ENCODE peak calls at places on chromosomes 4 and X, in seven cellular contexts. Y, J, K, E, S, W and A are unnamed samples.

GRCh38 chr4:82138376-82138775 is 235.4 kb downstream of the HNRNPD start:
- DNase-seq in Y (peak), J (no peak), K (no peak), E (no peak), S (no peak), W (no peak), A (no peak)

GRCh38 chrX:39682778-39683177 is 415.0 kb downstream of the BCOR start:
- DNase-seq in Y (no peak), J (no peak), K (no peak), E (no peak), S (no peak), W (peak), A (no peak)

GRCh38 chr4:149897784-149898183 is 82.1 kb upstream of the IQCM start:
- DNase-seq in Y (peak), J (peak), K (peak), E (no peak), S (no peak), W (peak), A (no peak)

GRCh38 chr4:52780206-52780605 is 29.0 kb upstream of the ERVMER34-1 start:
- DNase-seq in Y (no peak), J (peak), K (peak), E (no peak), S (no peak), W (no peak), A (no peak)

GRCh38 chr4:134465417-134465816 is 263.8 kb upstream of the PABPC4L start:
- DNase-seq in Y (no peak), J (no peak), K (no peak), E (no peak), S (no peak), W (no peak), A (no peak)

GRCh38 chr4:81255524-81255923 is 40.5 kb upstream of the PRKG2 start:
- DNase-seq in Y (peak), J (peak), K (peak), E (no peak), S (no peak), W (no peak), A (no peak)

GRCh38 chrX:96791559-96791958 is 92.1 kb upstream of the RPA4 start:
- DNase-seq in Y (no peak), J (peak), K (peak), E (no peak), S (no peak), W (no peak), A (no peak)

GRCh38 chr4:140932646-140933045 is 176.5 kb upstream of the TBC1D9 start:
- DNase-seq in Y (no peak), J (no peak), K (no peak), E (no peak), S (no peak), W (no peak), A (no peak)

GRCh38 chr4:139635966-139636365 is 29.7 kb upstream of the MGST2 start:
- DNase-seq in Y (no peak), J (no peak), K (no peak), E (no peak), S (no peak), W (no peak), A (no peak)

GRCh38 chr4:139630991-139631390 is 34.6 kb upstream of the MGST2 start:
- DNase-seq in Y (no peak), J (no peak), K (no peak), E (no peak), S (no peak), W (no peak), A (no peak)

GRCh38 chr4:139633195-139633594 is 32.4 kb upstream of the MGST2 start:
- DNase-seq in Y (no peak), J (no peak), K (no peak), E (no peak), S (no peak), W (no peak), A (no peak)

GRCh38 chr4:139629761-139630160 is 35.9 kb upstream of the MGST2 start:
- DNase-seq in Y (no peak), J (no peak), K (no peak), E (no peak), S (no peak), W (no peak), A (no peak)

DNA sequence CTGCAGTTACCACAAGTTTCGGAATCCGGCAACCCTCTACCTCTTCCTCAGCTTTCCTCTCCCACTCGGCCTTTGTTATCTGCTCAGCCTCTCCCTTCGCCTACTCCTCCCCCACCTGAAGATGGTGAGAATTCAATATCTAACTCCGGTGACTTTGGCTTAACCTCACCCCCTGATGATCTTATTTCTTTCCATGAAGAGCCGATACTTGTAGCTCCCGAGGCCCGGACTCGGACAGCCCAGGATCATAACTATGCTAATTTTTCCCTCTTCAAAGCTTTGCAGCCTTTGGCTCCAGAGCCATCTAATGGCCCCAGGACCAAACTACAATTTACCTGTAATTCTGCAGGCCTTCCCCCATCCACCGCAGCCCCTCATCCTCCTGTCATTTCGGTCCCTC is 32.0 kb upstream of the MGST2 start:
- DNase-seq in Y (peak), J (peak), K (peak), E (no peak), S (no peak), W (no peak), A (no peak)
- TF ChIP-seq CTCF in Y (peak), J (peak), K (peak), E (no peak), S (peak), W (peak), A (no peak)

GRCh38 chrX:68203656-68204055 is 229.6 kb downstream of the OPHN1 start:
- DNase-seq in Y (no peak), J (no peak), K (no peak), E (no peak), S (no peak), W (no peak), A (no peak)

GRCh38 chrX:68199062-68199848 is 234.0 kb downstream of the OPHN1 start:
- DNase-seq in Y (no peak), J (no peak), K (no peak), E (no peak), S (no peak), W (no peak), A (no peak)

GRCh38 chrX:68209008-68209407 is 224.3 kb downstream of the OPHN1 start:
- DNase-seq in Y (no peak), J (no peak), K (no peak), E (no peak), S (no peak), W (no peak), A (no peak)

DNA sequence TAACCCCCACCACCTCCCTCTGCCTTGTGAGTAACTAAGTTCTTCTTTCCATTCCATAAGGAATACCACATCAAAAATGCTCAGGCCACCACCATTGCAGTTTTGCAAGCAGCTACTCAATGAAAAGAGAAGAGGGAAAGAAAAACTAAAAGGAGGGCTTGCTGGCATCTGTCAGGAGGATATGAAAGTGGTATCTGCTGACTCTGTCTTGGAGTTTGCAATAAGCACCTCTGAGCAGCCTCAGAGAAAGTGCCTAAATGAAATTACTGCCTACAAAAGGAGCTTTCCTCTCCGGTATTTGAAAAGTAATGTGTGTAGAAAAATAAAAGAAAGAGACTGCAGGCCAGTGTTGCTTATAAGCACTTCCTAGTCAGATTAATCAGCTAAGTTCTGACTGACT is 228.7 kb downstream of the OPHN1 start:
- DNase-seq in Y (no peak), J (no peak), K (no peak), E (no peak), S (no peak), W (no peak), A (no peak)
- TF ChIP-seq CTCF in Y (no peak), J (no peak), K (no peak), E (no peak), S (no peak), W (no peak), A (no peak)

DNA sequence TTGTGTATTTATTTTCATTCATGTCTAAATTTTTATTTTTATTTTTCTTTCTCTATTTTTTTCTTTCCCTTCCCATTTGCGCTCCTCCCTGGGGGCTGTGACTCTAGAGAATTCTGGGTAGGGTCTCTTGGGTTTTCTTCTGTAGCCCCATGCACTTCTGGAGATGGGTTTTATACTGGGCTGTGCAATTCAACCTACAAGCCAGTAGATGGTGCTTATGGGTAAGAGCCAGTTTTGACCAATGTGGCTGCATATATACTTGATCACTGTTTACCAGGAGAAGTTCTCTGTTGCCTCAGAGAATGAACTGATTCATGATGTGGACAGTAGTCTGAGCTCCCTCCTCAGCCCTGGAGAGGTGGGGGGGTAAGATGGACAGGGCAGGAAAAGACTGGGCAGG is 614.6 kb downstream of the PCDH19 start:
- DNase-seq in Y (peak), J (no peak), K (no peak), E (no peak), S (no peak), W (no peak), A (no peak)
- TF ChIP-seq CTCF in Y (no peak), J (no peak), K (no peak), E (no peak), S (no peak), W (peak), A (no peak)

GRCh38 chrX:7061429-7061828 is 86.1 kb upstream of the STS start:
- DNase-seq in Y (peak), J (no peak), K (peak), E (no peak), S (no peak), W (no peak), A (no peak)

GRCh38 chrX:7062276-7062675 is 85.2 kb upstream of the STS start:
- DNase-seq in Y (peak), J (no peak), K (peak), E (no peak), S (no peak), W (no peak), A (no peak)

GRCh38 chrX:7065473-7065872 is 82.0 kb upstream of the STS start:
- DNase-seq in Y (no peak), J (no peak), K (no peak), E (no peak), S (no peak), W (no peak), A (no peak)

GRCh38 chrX:7060444-7060843 is 87.1 kb upstream of the STS start:
- DNase-seq in Y (no peak), J (no peak), K (no peak), E (no peak), S (no peak), W (no peak), A (no peak)

DNA sequence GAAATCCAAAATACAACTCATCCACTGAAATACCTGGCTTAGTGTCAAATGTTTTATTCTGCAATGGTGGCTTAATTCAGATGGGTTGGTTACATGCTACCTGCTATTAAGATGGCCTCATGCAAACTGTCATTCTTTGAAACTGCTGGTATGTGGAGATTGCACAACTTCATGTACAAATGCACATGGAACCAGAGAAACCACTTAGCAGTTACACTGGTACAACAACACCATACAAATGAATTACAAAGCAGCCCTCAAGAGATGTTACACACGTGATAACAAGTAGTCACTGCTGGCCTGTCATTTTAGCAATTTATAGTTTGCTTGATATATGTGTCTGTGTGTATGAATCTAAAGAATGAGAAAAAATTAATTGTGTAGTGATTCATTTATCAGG is 84.6 kb upstream of the STS start:
- DNase-seq in Y (no peak), J (no peak), K (no peak), E (no peak), S (no peak), W (no peak), A (no peak)
- TF ChIP-seq CTCF in Y (no peak), J (no peak), K (no peak), E (no peak), S (no peak), W (no peak), A (no peak)

GRCh38 chr4:16616981-16617380 is 281.5 kb downstream of the LDB2 start:
- DNase-seq in Y (no peak), J (no peak), K (peak), E (no peak), S (no peak), W (no peak), A (no peak)
- TF ChIP-seq CTCF in Y (no peak), J (no peak), K (no peak), E (no peak), S (no peak), W (no peak), A (no peak)

DNA sequence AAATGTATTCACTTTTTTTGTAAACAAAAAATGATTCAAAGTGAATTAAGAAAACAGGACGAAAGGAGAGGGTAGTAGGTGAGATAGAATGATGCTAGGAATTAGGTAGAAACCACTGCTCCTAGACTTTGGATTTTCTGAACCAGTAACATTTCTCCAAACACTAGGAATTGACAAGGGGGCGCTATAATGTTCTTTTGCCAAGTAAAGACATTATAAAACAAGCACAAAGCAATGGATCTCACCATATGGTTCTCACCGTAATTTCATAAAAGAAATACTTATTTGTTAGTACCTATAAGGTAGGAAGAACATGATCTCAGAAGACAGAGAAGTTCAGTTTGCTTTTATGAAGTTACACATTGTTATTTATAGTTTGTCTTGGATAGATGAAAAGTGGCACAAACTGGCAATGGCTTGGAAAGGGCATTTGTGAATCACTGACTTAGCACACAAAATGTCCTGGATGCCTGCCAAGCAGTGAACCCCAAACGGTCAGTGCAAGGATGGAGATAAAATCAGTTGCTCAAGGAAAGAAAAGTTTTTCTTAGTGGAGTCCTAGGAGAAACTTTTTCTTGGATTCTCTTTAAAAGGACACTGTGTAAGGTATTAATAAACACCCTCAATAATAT is 8.1 kb upstream of the TBC1D1 start:
- DNase-seq in Y (peak), J (no peak), K (no peak), E (no peak), S (no peak), W (no peak), A (no peak)
- TF ChIP-seq CTCF in Y (no peak), J (no peak), K (no peak), E (no peak), S (no peak), W (peak), A (no peak)